ENCODE peak calls at places on chromosome 20, in four cellular contexts. A is GM12878, T is sigmoid colon, C is H9. L is an unnamed sample.

GRCh38 chr20:8749986-8750385 is 318.9 kb upstream of the PLCB4 start:
- DNase-seq in A (no peak), T (no peak), C (no peak), L (no peak)

GRCh38 chr20:59908855-59909254 is 24.6 kb downstream of the SYCP2 start:
- DNase-seq in A (no peak), T (no peak), C (no peak), L (no peak)

GRCh38 chr20:59322813-59323469 is 22.5 kb downstream of the EDN3 start:
- DNase-seq in A (no peak), T (no peak), C (no peak), L (no peak)

GRCh38 chr20:20495719-20496474 is 128.0 kb downstream of the INSM1 start:
- DNase-seq in A (no peak), T (no peak), C (no peak), L (no peak)

GRCh38 chr20:63708301-63709148 is 686 bp downstream of the ZGPAT start:
- DNase-seq in A (no peak), T (peak; percentile 68), C (peak; percentile 28), L (peak; percentile 66)

GRCh38 chr20:38007526-38007925 is 25.7 kb downstream of the TTI1 start:
- DNase-seq in A (no peak), T (no peak), C (no peak), L (no peak)

GRCh38 chr20:58688414-58688813 is 4.2 kb upstream of the NPEPL1 start:
- DNase-seq in A (no peak), T (no peak), C (no peak), L (no peak)

GRCh38 chr20:14643146-14643545 is 305.7 kb upstream of the FLRT3 start:
- DNase-seq in A (no peak), T (no peak), C (no peak), L (no peak)

GRCh38 chr20:58002901-58003300 is 225.6 kb downstream of the ANKRD60 start:
- DNase-seq in A (no peak), T (no peak), C (no peak), L (peak; percentile 5)

GRCh38 chr20:62808211-62808865 is 3.7 kb downstream of the OGFR start:
- DNase-seq in A (no peak), T (no peak), C (peak; percentile 82), L (peak; percentile 55)

GRCh38 chr20:53617791-53618489 is 24.3 kb upstream of the ZNF217 start:
- DNase-seq in A (no peak), T (peak; percentile 28), C (no peak), L (no peak)

GRCh38 chr20:29742699-29743100 is 1514.8 kb upstream of the DEFB115 start:
- DNase-seq in A (no peak), T (no peak), C (no peak), L (no peak)

GRCh38 chr20:6845141-6845540 is 77.7 kb downstream of the BMP2 start:
- DNase-seq in A (no peak), T (no peak), C (no peak), L (no peak)

GRCh38 chr20:58634818-58635665 is 16.0 kb upstream of the STX16 start:
- DNase-seq in A (no peak), T (peak; percentile 66), C (no peak), L (no peak)

GRCh38 chr20:33521461-33521860 is 31.6 kb downstream of the CBFA2T2 start:
- DNase-seq in A (no peak), T (no peak), C (no peak), L (no peak)

GRCh38 chr20:21103582-21104465 is 2.3 kb downstream of the LINC00237 start:
- DNase-seq in A (no peak), T (no peak), C (peak; percentile 42), L (no peak)

GRCh38 chr20:52983726-52984450 is 11.7 kb downstream of the TSHZ2 start:
- DNase-seq in A (no peak), T (no peak), C (peak; percentile 61), L (no peak)

GRCh38 chr20:54174452-54175175 is 828 bp upstream of the CYP24A1 start:
- DNase-seq in A (no peak), T (no peak), C (no peak), L (no peak)

GRCh38 chr20:50957798-50958732 is at the start of gene DPM1:
- DNase-seq in A (peak; percentile 86), T (peak; percentile 94), C (peak; percentile 83), L (peak; percentile 91)

GRCh38 chr20:64211874-64212658 is 43.5 kb upstream of the PCMTD2 start:
- DNase-seq in A (no peak), T (no peak), C (no peak), L (no peak)

GRCh38 chr20:59735917-59736316 is 131.6 kb downstream of the PHACTR3 start:
- DNase-seq in A (no peak), T (no peak), C (no peak), L (no peak)

DNA sequence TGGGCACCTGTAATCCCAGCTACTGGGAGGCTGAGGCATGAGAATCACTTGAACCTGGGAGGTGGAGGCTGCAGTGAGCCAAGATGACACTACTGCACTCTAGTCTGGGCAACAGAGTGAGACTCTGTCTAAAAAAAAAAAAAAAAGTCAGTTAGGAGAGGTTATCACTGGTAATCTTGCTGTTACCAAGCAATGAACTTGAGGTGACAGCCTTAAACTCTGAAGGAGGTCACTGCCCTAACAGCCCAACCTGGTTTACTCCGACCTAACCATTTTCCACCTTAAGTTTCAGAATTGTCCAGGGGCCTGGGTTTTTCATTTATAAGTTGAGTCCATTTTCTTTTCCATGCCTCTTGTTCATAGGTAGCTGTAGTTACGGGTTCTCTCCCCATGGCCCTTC is 28.9 kb downstream of the SHLD1 start:
- DNase-seq in A (no peak), T (no peak), C (no peak), L (no peak)
- H3K27ac ChIP-seq in A (no peak overlapping the region), T (no peak overlapping the region), C (no peak overlapping the region), L (no peak overlapping the region)

GRCh38 chr20:43953919-43954617 is 39.4 kb downstream of the TOX2 start:
- DNase-seq in A (no peak), T (no peak), C (no peak), L (no peak)
- TF ChIP-seq CTCF in A (no peak), T (no peak), C (peak; percentile 14), L (no peak)

DNA sequence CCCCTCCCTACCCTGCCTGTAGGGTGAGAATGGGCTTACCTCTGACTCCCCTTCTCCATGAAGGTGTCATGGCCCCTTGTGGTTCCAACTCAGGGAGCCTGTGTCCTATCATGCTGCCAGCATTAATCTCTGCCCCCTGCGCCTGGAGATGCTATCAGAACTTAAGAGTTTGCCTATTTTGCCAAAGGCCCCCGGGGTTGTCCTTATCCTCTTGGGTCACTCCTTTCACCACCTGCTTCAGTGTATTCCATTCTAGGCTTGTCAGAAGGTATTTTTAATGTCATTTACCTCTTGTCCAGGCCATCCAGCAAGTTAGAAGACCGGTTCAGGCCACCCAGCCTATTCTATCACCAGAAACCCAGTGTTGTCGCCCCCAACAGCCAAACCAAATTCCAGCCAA is 10.5 kb downstream of the RRBP1 start:
- DNase-seq in A (no peak), T (no peak), C (no peak), L (no peak)
- H3K27ac ChIP-seq in A (no peak overlapping the region), T (no peak overlapping the region), C (no peak overlapping the region), L (no peak overlapping the region)

GRCh38 chr20:22438926-22439325 is 145.4 kb downstream of the FOXA2 start:
- DNase-seq in A (no peak), T (no peak), C (no peak), L (no peak)
- TF ChIP-seq CTCF in A (peak; percentile 27), T (no peak), C (peak; percentile 61), L (no peak)

DNA sequence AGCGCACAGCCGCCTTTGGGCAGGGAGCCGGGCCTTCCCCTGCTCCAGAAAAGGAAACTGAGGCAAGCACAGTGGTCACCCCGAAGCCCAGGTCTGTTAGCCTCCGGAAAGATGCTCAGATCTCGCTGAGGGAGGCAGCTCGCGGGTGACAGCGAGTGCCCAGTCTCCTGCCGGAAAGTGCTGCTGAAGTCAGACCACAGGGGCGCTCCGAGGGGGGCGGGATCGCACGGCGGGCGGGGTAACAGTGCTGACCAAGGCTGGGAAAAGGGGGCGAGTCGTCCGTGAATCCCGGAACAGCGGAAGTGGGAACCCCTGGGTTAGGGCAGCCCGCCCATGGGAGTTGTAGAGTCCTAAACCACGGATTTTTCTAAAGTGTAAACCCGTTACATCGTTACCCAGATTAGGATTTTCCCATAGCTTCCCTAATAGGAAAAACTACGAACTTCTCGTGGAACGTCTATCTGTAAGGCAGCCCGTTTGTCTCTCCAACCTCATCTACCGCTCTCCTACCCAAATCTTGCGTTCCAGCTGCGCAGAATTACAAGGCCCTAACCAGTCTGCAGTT is 504 bp downstream of the VPS16 start:
- DNase-seq in A (no peak), T (peak; percentile 86), C (peak; percentile 61), L (peak; percentile 68)
- H3K27ac ChIP-seq in A (peak overlapping the region; percentile 64), T (peak overlapping the region; percentile 93), C (no peak overlapping the region), L (peak overlapping the region; percentile 92)

GRCh38 chr20:25082498-25082873 is 545 bp upstream of the VSX1 start:
- DNase-seq in A (no peak), T (no peak), C (peak; percentile 31), L (no peak)

GRCh38 chr20:25083141-25083772 is 1.3 kb upstream of the VSX1 start:
- DNase-seq in A (no peak), T (no peak), C (peak; percentile 30), L (no peak)

GRCh38 chr20:25079171-25079570 is 2.8 kb downstream of the VSX1 start:
- DNase-seq in A (no peak), T (no peak), C (no peak), L (no peak)

GRCh38 chr20:25081730-25082497 is at the start of gene VSX1:
- DNase-seq in A (no peak), T (no peak), C (peak; percentile 42), L (no peak)

GRCh38 chr20:25081065-25081729 is 744 bp downstream of the VSX1 start:
- DNase-seq in A (no peak), T (no peak), C (peak; percentile 78), L (peak; percentile 60)
- TF ChIP-seq CTCF in A (no peak), T (no peak), C (peak; percentile 56), L (no peak)

DNA sequence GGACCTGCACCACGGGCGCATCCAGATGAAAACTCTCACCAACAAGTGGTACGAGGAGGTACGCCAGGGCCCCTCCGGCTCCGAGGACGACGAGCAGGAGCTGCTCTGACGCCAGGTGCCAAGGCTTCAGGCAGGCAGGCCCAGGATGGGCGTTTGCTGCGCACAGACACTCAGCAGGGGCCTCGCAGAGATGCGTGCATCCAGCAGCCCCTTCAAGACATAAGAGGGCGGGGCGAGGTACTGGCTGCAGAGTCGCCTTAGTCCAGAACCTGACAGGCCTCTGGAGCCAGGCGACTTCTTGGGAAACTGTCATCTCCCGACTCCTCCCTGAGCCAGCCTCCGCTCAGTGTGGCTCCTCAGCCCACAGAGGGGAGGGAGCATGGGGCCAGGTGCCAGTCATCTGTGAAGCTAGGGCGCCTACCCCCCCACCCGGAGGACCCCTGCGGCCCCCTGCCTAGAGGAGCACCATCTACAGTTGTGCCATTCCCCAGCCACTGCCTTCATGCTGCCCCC is 27.4 kb downstream of the SPATA2 start:
- DNase-seq in A (no peak), T (peak; percentile 63), C (no peak), L (peak; percentile 66)
- H3K27ac ChIP-seq in A (no peak overlapping the region), T (peak overlapping the region; percentile 7), C (no peak overlapping the region), L (peak overlapping the region; percentile 77)

GRCh38 chr20:48011025-48011424 is 225.7 kb upstream of the SULF2 start:
- DNase-seq in A (no peak), T (no peak), C (no peak), L (no peak)
- TF ChIP-seq CTCF in A (no peak), T (no peak), C (no peak), L (no peak)